ENCODE peak calls at places on chromosomes 16 and 17, in eight cellular contexts. B is SK-N-SH, A is HL-60, R is HCT116, X is K562, K is GM12878, C is GM23338, I is HepG2. Z is an unnamed sample.

GRCh38 chr16:10312784-10313724 is 72.8 kb upstream of the ATF7IP2 start:
- DNase-seq in B (no peak), A (no peak), R (no peak), X (peak), K (peak), C (no peak), I (peak), Z (no peak)

GRCh38 chr16:76729525-76729924 is 452.3 kb downstream of the CNTNAP4 start:
- DNase-seq in B (no peak), A (no peak), R (no peak), X (no peak), K (no peak), C (peak), I (no peak), Z (no peak)

GRCh38 chr17:61750656-61751055 is 112.7 kb downstream of the BRIP1 start:
- DNase-seq in B (no peak), A (peak), R (no peak), X (no peak), K (peak), C (no peak), I (no peak), Z (no peak)

GRCh38 chr17:41186872-41187271 is 2.2 kb upstream of the KRTAP4-1 start:
- DNase-seq in B (no peak), A (no peak), R (no peak), X (no peak), K (no peak), C (no peak), I (no peak), Z (no peak)

GRCh38 chr16:81493755-81494433 is 49.3 kb downstream of the CMIP start:
- DNase-seq in B (no peak), A (no peak), R (peak), X (peak), K (no peak), C (no peak), I (peak), Z (peak)

GRCh38 chr17:12438813-12439586 is 226.7 kb upstream of the MYOCD start:
- DNase-seq in B (no peak), A (no peak), R (no peak), X (peak), K (no peak), C (no peak), I (no peak), Z (no peak)

GRCh38 chr17:39737761-39738567 is at the start of gene GRB7:
- DNase-seq in B (peak), A (no peak), R (peak), X (peak), K (no peak), C (peak), I (peak), Z (no peak)

GRCh38 chr17:45019177-45019711 is 32.2 kb downstream of the DCAKD start:
- DNase-seq in B (peak), A (no peak), R (no peak), X (peak), K (no peak), C (peak), I (no peak), Z (no peak)

GRCh38 chr17:67481808-67482207 is 104.7 kb downstream of the PITPNC1 start:
- DNase-seq in B (no peak), A (peak), R (no peak), X (no peak), K (no peak), C (no peak), I (no peak), Z (no peak)

GRCh38 chr16:87056083-87056482 is 261.1 kb downstream of the C16orf95 start:
- DNase-seq in B (no peak), A (no peak), R (no peak), X (no peak), K (no peak), C (no peak), I (no peak), Z (no peak)

GRCh38 chr17:73998246-73999220 is 204.9 kb upstream of the RPL38 start:
- DNase-seq in B (peak), A (peak), R (peak), X (peak), K (no peak), C (peak), I (peak), Z (peak)

GRCh38 chr17:16287563-16288027 is 65.7 kb downstream of the CENPV start:
- DNase-seq in B (no peak), A (peak), R (no peak), X (peak), K (peak), C (no peak), I (peak), Z (peak)

GRCh38 chr17:73595068-73595865 is 49.0 kb downstream of the SDK2 start:
- DNase-seq in B (peak), A (peak), R (no peak), X (no peak), K (no peak), C (peak), I (no peak), Z (no peak)

GRCh38 chr17:19327039-19327776 is 35.3 kb downstream of the B9D1 start:
- DNase-seq in B (no peak), A (no peak), R (peak), X (no peak), K (no peak), C (no peak), I (no peak), Z (no peak)

GRCh38 chr17:61248399-61248798 is 151.2 kb upstream of the TBX2 start:
- DNase-seq in B (peak), A (no peak), R (no peak), X (no peak), K (no peak), C (no peak), I (peak), Z (no peak)

GRCh38 chr17:35345926-35346771 is 27.3 kb downstream of the SLFN11 start:
- DNase-seq in B (peak), A (peak), R (no peak), X (peak), K (no peak), C (peak), I (no peak), Z (no peak)

GRCh38 chr17:17726721-17727060 is 45.4 kb downstream of the RAI1 start:
- DNase-seq in B (no peak), A (no peak), R (no peak), X (no peak), K (no peak), C (no peak), I (no peak), Z (no peak)

GRCh38 chr16:59259074-59259963 is 525.2 kb upstream of the GOT2 start:
- DNase-seq in B (no peak), A (peak), R (no peak), X (no peak), K (no peak), C (no peak), I (no peak), Z (no peak)

GRCh38 chr17:10614536-10615155 is 42.5 kb downstream of the MYH3 start:
- DNase-seq in B (peak), A (peak), R (peak), X (peak), K (no peak), C (peak), I (peak), Z (no peak)

GRCh38 chr17:60142872-60143499 is 6.8 kb upstream of the CA4 start:
- DNase-seq in B (peak), A (peak), R (peak), X (peak), K (peak), C (peak), I (peak), Z (peak)
- TF ChIP-seq CTCF in B (peak), A (peak), R (peak), X (peak), K (peak), C (peak), I (peak), Z (peak)

GRCh38 chr16:85847681-85848601 is 48.4 kb downstream of the COX4I1 start:
- DNase-seq in B (no peak), A (no peak), R (no peak), X (no peak), K (no peak), C (no peak), I (peak), Z (no peak)
- TF ChIP-seq REST in B (no peak), A (no peak), R (no peak), X (no peak), K (no peak), C (no peak), I (peak), Z (no peak)

DNA sequence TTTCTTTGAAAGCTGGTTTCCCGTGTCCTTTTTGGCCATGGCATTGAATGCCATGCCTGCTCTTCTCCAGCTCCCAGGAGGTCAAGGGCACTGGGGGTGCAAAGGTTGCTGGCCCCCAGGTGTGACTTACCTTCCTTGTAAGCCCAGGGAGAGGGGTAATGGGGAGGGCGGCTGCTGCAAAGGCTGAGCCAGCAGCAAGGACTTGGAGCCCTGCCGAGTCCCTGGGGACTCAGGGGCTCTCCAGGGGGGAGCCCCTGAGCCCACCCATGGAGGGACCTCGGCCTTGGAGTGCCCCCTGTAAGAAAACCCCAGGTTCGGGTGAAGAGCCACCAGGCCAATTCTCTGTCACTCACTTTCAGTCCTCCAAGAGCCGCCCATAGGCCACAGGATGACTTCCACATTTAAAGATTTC is 5.9 kb upstream of the CCL22 start:
- DNase-seq in B (no peak), A (no peak), R (no peak), X (no peak), K (no peak), C (no peak), I (no peak), Z (no peak)
- TF ChIP-seq POLR2AphosphoS5 in B (no peak), A (no peak), R (no peak), X (no peak), K (no peak), C (no peak), I (no peak), Z (no peak)

DNA sequence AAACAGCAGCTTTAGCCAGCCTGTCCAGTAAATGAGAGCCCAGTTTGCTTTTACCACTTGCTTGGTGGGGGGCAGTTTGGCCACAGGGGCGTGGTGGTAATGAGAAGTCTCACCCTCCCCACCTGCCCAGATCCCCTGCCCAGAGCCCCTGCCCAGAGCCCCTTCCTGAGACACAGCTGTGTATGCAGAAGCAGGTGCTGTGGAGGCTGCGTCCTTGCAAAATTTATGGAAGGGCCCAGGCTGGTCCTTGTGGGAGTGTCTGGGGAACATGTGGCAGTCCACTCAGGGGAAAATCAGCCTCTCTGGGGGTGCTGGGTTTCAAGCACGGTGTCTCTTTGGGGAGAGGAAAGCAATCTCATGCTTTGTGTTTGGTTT is 27.6 kb upstream of the LGALS9 start:
- DNase-seq in B (no peak), A (no peak), R (no peak), X (no peak), K (no peak), C (no peak), I (no peak), Z (no peak)
- TF ChIP-seq CTCF in B (no peak), A (no peak), R (no peak), X (no peak), K (no peak), C (no peak), I (no peak), Z (peak)

DNA sequence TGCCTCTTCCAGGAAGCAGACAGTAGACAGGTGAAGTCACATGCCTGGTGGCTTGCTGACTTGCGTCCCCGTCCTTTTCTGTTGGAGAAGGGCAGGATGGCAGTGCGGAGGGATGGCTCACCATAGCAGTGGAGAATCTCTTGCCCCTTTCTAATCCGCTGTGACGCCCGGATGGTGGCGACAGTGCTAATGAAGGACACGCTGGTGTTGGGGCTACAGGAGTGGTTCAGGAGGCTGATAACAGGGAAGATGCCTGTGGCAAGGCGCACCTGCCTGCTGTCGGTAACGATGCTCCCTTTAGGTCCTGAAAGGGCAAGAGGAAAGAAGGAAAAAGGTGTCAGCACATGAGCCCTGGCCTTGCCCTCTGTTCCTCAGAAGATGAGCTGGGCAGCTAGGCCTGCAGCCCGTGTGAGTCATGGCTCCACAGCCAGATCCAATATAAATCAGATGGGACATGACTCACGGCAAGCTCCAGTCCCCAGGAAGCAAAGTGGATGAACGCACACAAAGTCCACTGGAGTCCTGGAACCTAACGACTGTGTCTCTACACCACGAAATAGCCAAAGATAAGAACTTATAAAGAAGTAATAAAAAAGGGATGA is 25.5 kb downstream of the SERPINF1 start:
- DNase-seq in B (peak), A (no peak), R (peak), X (peak), K (no peak), C (no peak), I (peak), Z (peak)
- TF ChIP-seq REST in B (peak), A (no peak), R (no peak), X (no peak), K (no peak), C (no peak), I (no peak), Z (no peak)

GRCh38 chr16:2042666-2043295 is 4.9 kb downstream of the NTHL1 start:
- DNase-seq in B (no peak), A (no peak), R (no peak), X (peak), K (no peak), C (no peak), I (no peak), Z (no peak)

GRCh38 chr16:2043296-2043979 is 4.2 kb downstream of the NTHL1 start:
- DNase-seq in B (no peak), A (no peak), R (no peak), X (no peak), K (no peak), C (no peak), I (no peak), Z (no peak)

GRCh38 chr16:2042171-2042570 is 5.5 kb downstream of the NTHL1 start:
- DNase-seq in B (no peak), A (no peak), R (no peak), X (no peak), K (no peak), C (no peak), I (no peak), Z (no peak)

GRCh38 chr16:2044541-2044940 is 3.1 kb downstream of the NTHL1 start:
- DNase-seq in B (no peak), A (no peak), R (no peak), X (no peak), K (no peak), C (no peak), I (no peak), Z (no peak)

DNA sequence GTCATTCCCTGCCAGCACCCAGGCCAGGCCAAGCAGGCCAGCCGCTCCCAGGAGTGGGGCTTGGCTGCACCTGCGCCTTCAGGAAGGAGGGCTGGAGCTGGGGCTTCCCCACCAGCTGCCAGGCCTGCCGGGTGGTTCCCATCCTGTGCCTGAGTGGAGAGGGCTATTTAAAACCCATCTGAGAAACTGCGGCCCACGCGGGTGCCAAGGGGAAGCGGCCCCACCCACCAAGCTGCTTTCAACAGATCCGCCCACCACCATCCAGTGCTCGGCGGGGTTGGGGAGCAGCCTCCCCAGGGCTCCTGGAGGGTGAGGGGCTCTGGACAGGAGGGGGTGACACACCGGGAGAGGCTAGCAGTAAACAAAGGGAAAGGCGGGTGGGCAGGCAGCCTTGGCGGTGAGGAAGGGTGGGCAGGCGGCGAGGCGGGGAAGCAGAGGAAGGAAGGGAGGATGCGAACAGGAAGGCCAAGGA is 3.6 kb downstream of the NTHL1 start:
- DNase-seq in B (no peak), A (no peak), R (no peak), X (no peak), K (no peak), C (no peak), I (no peak), Z (no peak)
- TF ChIP-seq POLR2AphosphoS5 in B (no peak), A (no peak), R (no peak), X (no peak), K (no peak), C (no peak), I (no peak), Z (no peak)

GRCh38 chr17:50133769-50134099 is 3.8 kb upstream of the SAMD14 start:
- DNase-seq in B (no peak), A (no peak), R (no peak), X (no peak), K (no peak), C (peak), I (no peak), Z (no peak)

GRCh38 chr17:50136096-50136687 is 6.2 kb upstream of the SAMD14 start:
- DNase-seq in B (no peak), A (no peak), R (no peak), X (no peak), K (no peak), C (no peak), I (no peak), Z (no peak)

GRCh38 chr17:50135316-50136095 is 5.5 kb upstream of the SAMD14 start:
- DNase-seq in B (no peak), A (no peak), R (no peak), X (no peak), K (no peak), C (no peak), I (no peak), Z (no peak)

GRCh38 chr17:50133028-50133768 is 3.2 kb upstream of the SAMD14 start:
- DNase-seq in B (peak), A (no peak), R (no peak), X (peak), K (no peak), C (peak), I (peak), Z (no peak)

DNA sequence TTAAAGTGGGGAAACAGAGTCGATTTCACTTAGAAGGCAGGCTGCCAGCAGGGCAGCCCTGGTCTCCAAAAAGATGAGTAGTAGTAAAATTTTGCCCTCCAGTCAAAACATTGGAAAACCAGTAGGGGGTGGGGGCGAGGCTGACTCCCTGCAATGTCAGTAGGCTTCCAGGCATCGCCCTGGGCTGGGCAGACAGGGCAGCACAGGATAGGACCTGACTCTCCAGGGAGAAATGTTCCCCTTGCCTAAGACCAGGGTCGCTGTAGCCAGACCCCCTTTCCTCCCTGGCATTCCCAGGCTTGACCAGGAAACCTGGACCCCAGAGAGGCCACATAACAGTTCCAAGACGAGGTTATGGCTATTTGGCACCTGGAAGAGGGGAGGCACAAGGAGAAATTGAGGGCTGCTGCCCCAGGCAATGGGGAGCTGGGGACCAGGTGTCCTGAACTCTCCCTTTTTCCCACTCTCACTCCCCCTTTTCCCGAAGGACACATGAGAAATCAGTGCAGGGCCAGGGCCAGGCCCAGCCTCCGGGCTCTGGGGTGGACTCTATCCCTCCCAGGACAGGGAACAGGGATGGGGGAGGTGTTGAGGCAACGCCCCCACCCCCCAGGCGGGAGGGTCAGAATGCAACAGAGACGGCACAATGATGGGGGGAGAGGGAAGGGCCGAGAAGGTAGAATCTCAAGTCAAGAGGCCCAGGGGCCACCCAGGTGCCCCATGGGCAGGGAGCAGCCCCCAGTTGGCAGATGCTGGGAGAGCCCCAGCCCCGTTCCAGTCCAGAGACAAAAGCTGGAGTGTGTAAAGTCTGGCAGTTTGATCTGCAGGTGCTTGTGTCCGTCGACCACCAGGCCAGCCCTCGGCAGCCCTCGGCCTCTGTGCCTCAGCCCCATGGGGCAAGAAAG is 4.5 kb upstream of the SAMD14 start:
- DNase-seq in B (no peak), A (no peak), R (no peak), X (no peak), K (no peak), C (no peak), I (no peak), Z (no peak)
- TF ChIP-seq CTCF in B (peak), A (no peak), R (no peak), X (no peak), K (no peak), C (no peak), I (no peak), Z (no peak)

Z was measured in Panc1.